ENCODE peak calls at places on chromosome 3, in six cellular contexts. Y is mesothelial cell of epicardium, E is kidney tubule cell, S is breast epithelium, Q is PC-9, K is A172. A is an unnamed sample.

GRCh38 chr3:60743631-60744164 is 507.6 kb downstream of the FHIT start:
- DNase-seq in Y (no peak), E (no peak), S (no peak), Q (no peak), K (no peak), A (no peak)

GRCh38 chr3:196639517-196640500 is at the start of gene NRROS:
- DNase-seq in Y (peak), E (peak), S (peak), Q (peak), K (no peak), A (no peak)

GRCh38 chr3:153670577-153670976 is 450.6 kb upstream of the ARHGEF26 start:
- DNase-seq in Y (no peak), E (no peak), S (no peak), Q (no peak), K (no peak), A (no peak)

GRCh38 chr3:108125550-108126071 is 34.8 kb upstream of the CD47 start:
- DNase-seq in Y (no peak), E (no peak), S (no peak), Q (no peak), K (no peak), A (no peak)

GRCh38 chr3:118564800-118565199 is 469.8 kb downstream of the IGSF11 start:
- DNase-seq in Y (no peak), E (no peak), S (no peak), Q (no peak), K (no peak), A (no peak)

GRCh38 chr3:10023587-10024310 is 2.5 kb upstream of the FANCD2 start:
- DNase-seq in Y (no peak), E (peak), S (no peak), Q (no peak), K (peak), A (peak)

GRCh38 chr3:16504242-16504641 is 9.3 kb downstream of the RFTN1 start:
- DNase-seq in Y (no peak), E (no peak), S (no peak), Q (no peak), K (no peak), A (no peak)

GRCh38 chr3:171056528-171056927 is 30.0 kb upstream of the SLC2A2 start:
- DNase-seq in Y (no peak), E (peak), S (no peak), Q (no peak), K (peak), A (peak)

GRCh38 chr3:51706788-51707731 is at the start of gene GRM2:
- DNase-seq in Y (peak), E (peak), S (peak), Q (no peak), K (no peak), A (no peak)

GRCh38 chr3:26437678-26438077 is 184.9 kb upstream of the LRRC3B start:
- DNase-seq in Y (no peak), E (peak), S (no peak), Q (no peak), K (peak), A (peak)

GRCh38 chr3:189108032-189108431 is 63.7 kb upstream of the TPRG1 start:
- DNase-seq in Y (no peak), E (no peak), S (no peak), Q (no peak), K (no peak), A (no peak)

GRCh38 chr3:141150431-141150830 is 81.2 kb upstream of the PXYLP1 start:
- DNase-seq in Y (no peak), E (no peak), S (no peak), Q (no peak), K (no peak), A (no peak)

A was measured in RCC 7860.